ENCODE peak calls at places on chromosomes 2 and 18, in eight cellular contexts. W is A549, D is fibroblast of the aortic adventitia, L is colonic mucosa, H is IMR-90, T is fibroblast of villous mesenchyme, E is psoas muscle, R is astrocyte. S is an unnamed sample.

GRCh38 chr18:58046087-58046793 is 2.2 kb downstream of the NEDD4L start:
- DNase-seq in H (no peak), R (no peak), E (no peak), L (no peak), T (no peak), D (no peak), W (no peak), S (no peak)

GRCh38 chr2:202346180-202346579 is 29.9 kb upstream of the BMPR2 start:
- DNase-seq in R (no peak), E (no peak), D (no peak), L (no peak), W (no peak), H (no peak), T (no peak), S (no peak)

GRCh38 chr2:134460583-134460998 is 206.7 kb downstream of the MGAT5 start:
- DNase-seq in W (peak), L (peak), E (no peak), R (peak), T (peak), D (peak), H (peak), S (peak)

GRCh38 chr2:201860541-201861154 is 54.3 kb downstream of the CDK15 start:
- DNase-seq in D (peak), L (peak), H (peak), E (no peak), R (peak), W (peak), T (peak), S (peak)

GRCh38 chr2:2797797-2798196 is 466.7 kb upstream of the MYT1L start:
- DNase-seq in T (no peak), L (no peak), H (no peak), E (no peak), W (no peak), D (no peak), R (no peak), S (no peak)

GRCh38 chr2:58992062-58992736 is 751.1 kb upstream of the FANCL start:
- DNase-seq in R (peak), L (no peak), E (no peak), H (no peak), T (peak), D (no peak), W (no peak), S (peak)

GRCh38 chr2:101770672-101771071 is 73.2 kb downstream of the MAP4K4 start:
- DNase-seq in R (peak), D (peak), T (peak), L (peak), H (peak), W (peak), E (no peak), S (peak)

GRCh38 chr2:234548720-234549420 is 52.0 kb upstream of the ARL4C start:
- DNase-seq in L (no peak), H (peak), R (peak), E (no peak), T (no peak), W (no peak), D (peak), S (no peak)

GRCh38 chr2:2742745-2743144 is 411.7 kb upstream of the MYT1L start:
- DNase-seq in R (peak), T (no peak), W (no peak), E (no peak), H (no peak), D (no peak), L (no peak), S (no peak)

GRCh38 chr2:207230261-207231105 is 64.7 kb upstream of the KLF7 start:
- DNase-seq in E (no peak), R (no peak), T (peak), L (no peak), D (no peak), W (peak), H (no peak), S (no peak)

GRCh38 chr18:58792086-58792485 is 72.6 kb upstream of the ZNF532 start:
- DNase-seq in W (no peak), L (no peak), R (no peak), H (no peak), D (no peak), T (no peak), E (no peak), S (no peak)

GRCh38 chr2:85475801-85476610 is 57.5 kb downstream of the SH2D6 start:
- DNase-seq in T (no peak), L (no peak), H (no peak), E (no peak), R (no peak), W (no peak), D (no peak), S (no peak)

GRCh38 chr18:33596178-33596854 is 18.3 kb downstream of the ASXL3 start:
- DNase-seq in E (no peak), H (peak), L (no peak), D (peak), W (no peak), R (peak), T (peak), S (peak)
- TF ChIP-seq CTCF in E (no peak), H (no peak), L (no peak), D (no peak), W (no peak), R (no peak), T (no peak), S (no peak)

GRCh38 chr2:66555511-66556324 is 120.8 kb downstream of the MEIS1 start:
- DNase-seq in T (no peak), H (no peak), W (no peak), R (no peak), L (no peak), E (no peak), D (peak), S (no peak)
- H3K4me3 ChIP-seq in T (no peak), H (no peak), W (no peak), R (no peak), L (no peak), E (peak), D (no peak), S (no peak)

GRCh38 chr2:213726101-213726500 is 441.8 kb downstream of the SPAG16 start:
- DNase-seq in T (no peak), E (no peak), H (no peak), W (no peak), R (no peak), L (no peak), D (no peak), S (no peak)
- TF ChIP-seq CTCF in T (no peak), E (no peak), H (no peak), W (no peak), R (no peak), L (no peak), D (no peak), S (no peak)

GRCh38 chr2:61065706-61066688 is at the start of gene SANBR:
- DNase-seq in H (peak), E (peak), W (peak), D (peak), L (peak), R (peak), T (peak), S (peak)
- H3K4me3 ChIP-seq in H (peak), E (peak), W (peak), D (peak), L (peak), R (peak), T (peak), S (peak)

GRCh38 chr2:90069290-90069894 is 1377.9 kb downstream of the RPIA start:
- DNase-seq in H (no peak), T (no peak), D (peak), W (peak), R (no peak), L (peak), E (peak), S (no peak)
- TF ChIP-seq CTCF in H (peak), T (peak), D (peak), W (peak), R (no peak), L (peak), E (peak), S (no peak)

DNA sequence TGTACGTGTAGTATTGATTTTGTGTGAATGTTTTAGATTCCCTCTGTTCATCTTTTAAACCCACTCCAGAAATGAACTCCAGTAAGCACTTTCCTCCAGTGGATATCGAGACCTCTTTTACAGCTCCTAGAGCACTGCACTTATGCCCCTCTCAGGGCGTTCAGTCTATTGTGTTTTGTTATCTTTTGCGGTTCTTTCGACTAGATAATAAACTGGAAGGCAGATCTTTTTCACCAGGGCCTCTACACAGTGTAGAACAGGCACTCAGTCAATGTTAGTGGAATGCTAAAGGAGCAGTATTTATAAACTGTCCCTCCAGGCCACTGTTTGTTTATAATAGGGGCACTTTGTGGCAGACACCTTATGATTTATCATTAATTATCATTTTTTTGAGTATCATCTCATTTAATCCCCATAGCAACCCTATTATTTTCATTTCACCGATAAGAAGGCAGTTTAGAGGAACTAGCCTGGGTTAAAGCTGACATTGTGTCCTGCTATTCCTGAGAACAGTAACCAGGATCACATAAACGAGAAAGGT is 742 bp upstream of the SOS1 start:
- DNase-seq in D (peak), W (no peak), H (no peak), T (peak), R (no peak), E (no peak), L (no peak), S (no peak)
- H3K4me3 ChIP-seq in D (peak), W (peak), H (peak), T (peak), R (peak), E (peak), L (peak), S (peak)

GRCh38 chr2:20653695-20654306 is 2.9 kb upstream of the HS1BP3 start:
- DNase-seq in R (no peak), T (no peak), W (no peak), E (peak), H (no peak), L (no peak), D (no peak), S (no peak)
- TF ChIP-seq CTCF in R (no peak), T (no peak), W (no peak), E (no peak), H (no peak), L (no peak), D (no peak), S (no peak)